ENCODE peak calls at places on chromosomes 6 and 20, in four cellular contexts. P is breast epithelium, Z is colonic mucosa, O is pancreas. R is an unnamed sample.

GRCh38 chr6:1079525-1079924 is 232.4 kb upstream of the FOXQ1 start:
- DNase-seq in P (no peak), Z (no peak), O (no peak), R (peak)

GRCh38 chr6:42511803-42512422 is 51.9 kb upstream of the UBR2 start:
- DNase-seq in P (no peak), Z (no peak), O (no peak), R (no peak)

GRCh38 chr6:166686317-166686716 is 59.3 kb upstream of the RPS6KA2 start:
- DNase-seq in P (no peak), Z (no peak), O (no peak), R (no peak)

GRCh38 chr6:1672379-1672778 is 62.7 kb downstream of the FOXC1 start:
- DNase-seq in P (no peak), Z (no peak), O (no peak), R (no peak)

GRCh38 chr20:41563087-41563486 is 55.1 kb downstream of the CHD6 start:
- DNase-seq in P (no peak), Z (no peak), O (no peak), R (no peak)

GRCh38 chr6:86706449-86706848 is 230.9 kb upstream of the HTR1E start:
- DNase-seq in P (no peak), Z (no peak), O (no peak), R (no peak)

GRCh38 chr6:8530775-8531435 is 95.6 kb upstream of the SLC35B3 start:
- DNase-seq in P (no peak), Z (no peak), O (no peak), R (no peak)

GRCh38 chr6:43699564-43700186 is 12.1 kb upstream of the MRPS18A start:
- DNase-seq in P (peak), Z (peak), O (no peak), R (no peak)

GRCh38 chr6:18244251-18244650 is 20.1 kb downstream of the DEK start:
- DNase-seq in P (no peak), Z (no peak), O (no peak), R (no peak)

GRCh38 chr6:51844391-51844735 is 243.1 kb downstream of the PKHD1 start:
- DNase-seq in P (no peak), Z (no peak), O (no peak), R (no peak)

GRCh38 chr20:64055893-64056638 is 6.6 kb upstream of the SOX18 start:
- DNase-seq in P (no peak), Z (no peak), O (no peak), R (no peak)

DNA sequence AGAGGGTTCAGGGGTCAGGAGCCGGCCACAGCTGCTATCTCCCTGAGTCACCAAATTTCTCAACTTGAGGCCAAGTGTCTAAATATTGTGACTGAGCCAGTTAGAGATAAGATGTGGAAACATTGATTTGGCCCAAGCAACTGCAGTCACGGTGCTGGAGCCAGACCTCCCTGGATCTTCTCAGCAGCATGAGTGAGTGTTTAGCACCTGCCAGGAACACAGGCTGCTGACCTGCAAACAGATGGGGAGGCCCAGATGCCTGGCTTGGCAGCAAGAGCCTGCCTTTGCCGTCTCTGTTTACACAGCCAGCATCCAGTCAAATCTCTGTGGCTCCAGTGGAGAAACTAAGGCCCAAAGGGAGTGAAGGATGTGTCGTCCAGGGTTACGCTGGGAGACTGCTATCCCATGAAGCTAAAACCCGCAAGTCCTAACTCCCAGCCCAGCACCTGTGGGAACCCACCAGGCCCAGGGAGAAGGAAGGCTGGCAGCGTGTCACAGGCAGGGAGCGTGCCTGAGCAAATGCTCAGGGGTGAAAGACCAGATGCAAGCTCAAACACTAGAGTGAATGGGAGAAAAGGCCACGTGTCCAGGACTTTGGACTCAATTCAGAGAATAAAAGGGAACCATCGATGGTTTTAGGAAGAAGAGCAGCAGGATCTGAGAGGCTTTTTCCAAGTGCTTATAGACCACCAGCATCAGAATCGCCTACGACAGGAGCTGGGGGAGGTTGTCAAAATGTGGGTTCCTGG is 15.9 kb upstream of the PTGIS start:
- DNase-seq in P (peak), Z (peak), O (peak), R (peak)
- TF ChIP-seq CTCF in P (no peak), Z (no peak), O (no peak), R (no peak)

GRCh38 chr6:73134588-73134987 is 90.7 kb downstream of the KHDC1L start:
- DNase-seq in P (no peak), Z (peak), O (no peak), R (no peak)
- TF ChIP-seq CTCF in P (no peak), Z (no peak), O (no peak), R (no peak)

GRCh38 chr20:309841-310644 is 12.7 kb downstream of the ZCCHC3 start:
- DNase-seq in P (peak), Z (peak), O (peak), R (peak)
- TF ChIP-seq CTCF in P (no peak), Z (no peak), O (no peak), R (no peak)

DNA sequence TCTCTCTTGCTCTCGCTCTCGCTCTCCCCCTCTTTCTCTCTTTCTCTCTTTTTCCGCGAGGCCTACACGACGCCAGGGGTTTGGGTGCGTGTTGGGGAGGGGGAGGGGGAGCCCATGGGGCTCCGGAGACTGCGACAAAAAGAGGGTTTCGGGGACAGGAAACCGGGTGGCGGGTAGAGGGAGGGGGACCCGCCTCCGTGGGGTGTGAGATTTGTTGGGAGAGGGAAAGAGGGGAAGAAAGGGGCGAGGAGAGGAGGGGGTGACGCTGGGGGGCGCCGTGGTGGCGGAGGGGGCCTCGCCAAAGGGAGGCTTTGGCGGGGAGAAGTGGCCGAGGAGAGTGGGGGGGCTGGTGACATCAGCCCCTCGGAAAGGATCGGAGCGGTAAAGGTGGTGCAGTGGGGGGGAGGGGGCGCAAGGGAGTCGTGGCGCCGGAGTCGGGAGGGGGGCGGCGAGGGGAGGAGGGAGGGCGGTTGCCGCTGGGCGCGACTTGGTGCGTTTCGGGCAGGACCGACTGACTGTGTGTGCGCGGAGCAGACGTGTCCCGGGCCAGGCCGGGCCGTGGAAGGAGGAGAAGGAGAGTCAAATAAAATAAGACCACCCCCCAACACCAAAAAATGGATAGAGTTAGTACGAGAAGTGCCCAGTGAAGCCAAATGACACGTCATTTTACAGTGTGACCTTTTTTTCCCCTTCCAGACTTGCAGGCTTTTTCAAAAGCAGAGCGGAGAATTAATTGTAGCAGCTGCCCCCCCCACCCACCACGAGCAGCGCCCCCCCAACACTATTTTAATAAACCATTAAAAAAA is 39.8 kb downstream of the GNAS start:
- DNase-seq in P (peak), Z (peak), O (peak), R (peak)
- TF ChIP-seq CTCF in P (no peak), Z (no peak), O (no peak), R (no peak)

DNA sequence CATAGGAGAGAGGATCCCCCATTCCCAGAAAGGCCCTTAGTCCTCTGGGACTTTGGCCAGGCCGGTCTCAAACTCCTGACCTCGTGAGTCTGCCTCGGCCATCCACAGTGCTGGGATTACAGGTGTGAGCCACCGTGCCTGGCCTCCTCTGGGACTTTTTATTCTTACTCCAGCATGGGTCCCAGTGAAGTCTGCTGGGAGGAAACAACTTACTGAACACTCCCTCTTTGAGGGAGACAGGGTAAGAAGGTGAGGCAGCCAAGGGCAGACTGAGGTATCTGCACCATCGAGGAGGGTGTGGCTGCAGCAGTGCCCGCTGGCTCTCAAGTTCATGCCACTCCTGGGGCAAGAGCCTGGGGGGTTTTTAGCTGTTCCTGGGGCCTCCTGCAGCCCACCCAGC is 2.4 kb downstream of the BAK1 start:
- DNase-seq in P (no peak), Z (peak), O (no peak), R (no peak)
- TF ChIP-seq CTCF in P (no peak), Z (no peak), O (no peak), R (no peak)

GRCh38 chr6:150036081-150036480 is 10.7 kb upstream of the RAET1L start:
- DNase-seq in P (no peak), Z (no peak), O (no peak), R (no peak)

GRCh38 chr6:150030611-150031010 is 5.3 kb upstream of the RAET1L start:
- DNase-seq in P (no peak), Z (no peak), O (no peak), R (no peak)

GRCh38 chr6:150032598-150032997 is 7.3 kb upstream of the RAET1L start:
- DNase-seq in P (no peak), Z (no peak), O (no peak), R (no peak)

GRCh38 chr6:150029749-150030148 is 4.4 kb upstream of the RAET1L start:
- DNase-seq in P (no peak), Z (no peak), O (no peak), R (no peak)

GRCh38 chr6:150033197-150033771 is 8.0 kb upstream of the RAET1L start:
- DNase-seq in P (no peak), Z (no peak), O (no peak), R (no peak)
- TF ChIP-seq CTCF in P (no peak), Z (no peak), O (no peak), R (no peak)

DNA sequence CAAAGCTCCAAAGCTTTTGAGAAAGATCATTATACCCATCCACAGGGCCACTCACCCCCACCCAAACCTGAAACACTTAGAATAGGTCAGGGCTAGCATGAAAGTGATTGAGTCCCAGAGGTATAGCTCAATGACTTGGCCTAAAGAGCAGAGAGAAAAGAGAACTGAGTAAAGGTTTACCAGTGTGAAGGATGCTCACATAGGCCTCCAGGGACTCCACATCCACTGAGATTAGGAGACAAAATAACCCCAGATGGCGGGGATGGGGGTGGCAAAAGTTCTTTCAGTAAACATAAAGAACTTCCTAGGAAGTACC is 12.2 kb downstream of the SAYSD1 start:
- DNase-seq in P (no peak), Z (no peak), O (no peak), R (no peak)
- TF ChIP-seq CTCF in P (no peak), Z (no peak), O (no peak), R (no peak)